ENCODE peak calls at places on chromosome 15, in seven cellular contexts. A is HCT116, T is H1, Y is A549, D is gastrocnemius medialis, J is ovary, R is body of pancreas. U is an unnamed sample. For H3K4me1, the result is how much of the 10 kb centered on the place peaks cover.

GRCh38 chr15:84598993-84599392 is 1.8 kb upstream of the ZSCAN2 start:
- DNase-seq in A (peak), T (peak), Y (peak), D (no peak), J (peak), R (peak), U (no peak)

GRCh38 chr15:65028338-65028737 is 1.1 kb downstream of the MTFMT start:
- DNase-seq in A (no peak), T (no peak), Y (no peak), D (no peak), J (no peak), R (no peak), U (no peak)

GRCh38 chr15:60798821-60799220 is 319.9 kb upstream of the ICE2 start:
- DNase-seq in A (no peak), T (no peak), Y (no peak), D (no peak), J (peak), R (no peak), U (no peak)

GRCh38 chr15:90015749-90016148 is 14.6 kb downstream of the ZNF710 start:
- DNase-seq in A (no peak), T (no peak), Y (peak), D (no peak), J (no peak), R (no peak), U (no peak)

GRCh38 chr15:84810073-84810840 is 6.9 kb upstream of the ALPK3 start:
- DNase-seq in A (no peak), T (no peak), Y (no peak), D (no peak), J (no peak), R (no peak), U (peak)

GRCh38 chr15:71093089-71094024 is 21.9 kb upstream of the THSD4 start:
- DNase-seq in A (peak), T (peak), Y (peak), D (no peak), J (no peak), R (peak), U (no peak)

GRCh38 chr15:70575251-70576227 is 187.8 kb downstream of the UACA start:
- DNase-seq in A (no peak), T (no peak), Y (no peak), D (no peak), J (no peak), R (no peak), U (no peak)

GRCh38 chr15:98003976-98004375 is 43.5 kb downstream of the ARRDC4 start:
- DNase-seq in A (no peak), T (no peak), Y (no peak), D (no peak), J (no peak), R (no peak), U (no peak)

GRCh38 chr15:90482124-90483011 is 47.4 kb upstream of the CRTC3 start:
- DNase-seq in A (peak), T (peak), Y (peak), D (no peak), J (peak), R (peak), U (peak)

GRCh38 chr15:68635142-68635541 is 56.3 kb downstream of the CORO2B start:
- DNase-seq in A (no peak), T (no peak), Y (no peak), D (peak), J (peak), R (peak), U (peak)

GRCh38 chr15:36430280-36430679 is 149.1 kb upstream of the CDIN1 start:
- DNase-seq in A (no peak), T (no peak), Y (no peak), D (no peak), J (no peak), R (no peak), U (no peak)

GRCh38 chr15:45522179-45522930 is at the start of gene SLC30A4:
- DNase-seq in A (no peak), T (peak), Y (peak), D (peak), J (peak), R (peak), U (peak)

GRCh38 chr15:100602822-100603393 is 519 bp downstream of the ASB7 start:
- DNase-seq in A (no peak), T (peak), Y (peak), D (no peak), J (peak), R (no peak), U (no peak)
- TF ChIP-seq POLR2A in A (no peak), T (no peak), Y (no peak), D (no peak), J (no peak), R (no peak), U (no peak)

DNA sequence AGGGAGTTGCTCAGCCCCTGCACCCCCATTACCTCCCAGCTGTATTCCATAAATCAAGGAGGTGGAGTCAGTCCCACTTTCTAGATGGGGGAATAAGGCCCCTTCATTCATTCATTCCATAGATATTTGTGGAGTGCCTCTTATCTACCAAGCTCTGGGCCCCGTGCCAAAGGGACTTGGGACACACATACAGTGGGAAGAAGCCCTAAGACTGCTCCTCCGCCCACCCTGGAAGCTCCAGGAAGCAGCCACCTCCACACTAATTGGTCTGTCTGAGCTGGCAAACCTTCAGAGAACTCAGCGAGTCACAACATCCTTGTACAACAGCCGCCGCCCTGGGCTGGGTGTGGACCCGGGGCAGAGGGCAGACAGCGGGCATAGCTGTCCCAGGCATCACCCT is 6.4 kb downstream of the STRA6 start:
- DNase-seq in A (peak), T (no peak), Y (peak), D (no peak), J (peak), R (peak), U (no peak)
- H3K4me1 ChIP-seq in A (half or more), T (under half), Y (half or more), D (under half), J (under half), R (under half), U (under half)

DNA sequence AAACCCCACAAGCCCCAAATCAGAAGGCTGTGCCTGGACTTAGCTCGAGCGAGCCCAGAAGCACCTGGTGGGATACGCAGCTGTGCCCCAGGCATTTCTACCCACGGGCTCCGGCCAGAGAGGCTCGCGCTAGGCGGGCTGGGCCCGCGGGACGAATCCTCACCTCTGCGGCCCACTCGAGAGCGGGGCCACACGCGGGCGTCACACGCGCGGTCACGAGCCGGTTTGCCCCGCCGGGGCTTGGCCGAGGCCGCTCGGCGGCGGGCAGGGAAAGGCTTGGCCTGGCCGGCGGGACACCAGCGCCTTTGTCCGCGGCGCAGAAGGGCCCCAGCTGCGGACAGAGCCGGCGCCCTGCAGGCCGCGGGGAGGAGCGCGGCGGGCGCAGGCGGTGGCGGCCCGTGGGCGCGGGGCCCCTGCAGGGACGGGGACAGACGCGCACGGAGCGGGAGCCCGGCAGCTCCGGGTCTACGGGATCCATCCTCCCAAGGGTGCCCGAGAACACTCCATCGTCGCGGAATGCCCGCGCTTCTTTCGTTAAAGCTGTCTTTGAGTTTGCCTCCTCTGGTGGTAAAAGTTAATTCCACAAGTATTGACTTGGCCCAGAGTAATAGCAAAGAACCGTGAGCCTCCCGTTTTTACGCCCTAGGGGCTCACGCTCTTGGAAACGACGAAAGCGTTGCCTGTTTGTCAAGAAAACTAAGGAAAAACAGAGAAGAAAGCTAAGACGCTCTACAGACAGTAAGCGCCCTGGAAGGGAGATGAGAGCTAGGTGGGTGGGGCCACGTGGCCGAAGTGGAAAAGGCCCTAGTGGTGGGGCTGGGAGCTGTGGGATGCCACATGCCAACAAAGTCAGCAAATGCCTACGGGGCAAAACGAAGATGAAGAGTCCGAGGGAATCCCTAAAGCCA is 26.4 kb downstream of the TYRO3 start:
- DNase-seq in A (no peak), T (peak), Y (peak), D (peak), J (peak), R (peak), U (peak)
- TF ChIP-seq CTCF in A (no peak), T (no peak), Y (peak), D (peak), J (peak), R (peak), U (peak)

GRCh38 chr15:82110144-82110543 is 64.3 kb upstream of the MEX3B start:
- DNase-seq in A (no peak), T (no peak), Y (no peak), D (no peak), J (no peak), R (no peak), U (no peak)
- TF ChIP-seq POLR2A in A (no peak), T (no peak), Y (no peak), D (no peak), J (no peak), R (no peak), U (no peak)

DNA sequence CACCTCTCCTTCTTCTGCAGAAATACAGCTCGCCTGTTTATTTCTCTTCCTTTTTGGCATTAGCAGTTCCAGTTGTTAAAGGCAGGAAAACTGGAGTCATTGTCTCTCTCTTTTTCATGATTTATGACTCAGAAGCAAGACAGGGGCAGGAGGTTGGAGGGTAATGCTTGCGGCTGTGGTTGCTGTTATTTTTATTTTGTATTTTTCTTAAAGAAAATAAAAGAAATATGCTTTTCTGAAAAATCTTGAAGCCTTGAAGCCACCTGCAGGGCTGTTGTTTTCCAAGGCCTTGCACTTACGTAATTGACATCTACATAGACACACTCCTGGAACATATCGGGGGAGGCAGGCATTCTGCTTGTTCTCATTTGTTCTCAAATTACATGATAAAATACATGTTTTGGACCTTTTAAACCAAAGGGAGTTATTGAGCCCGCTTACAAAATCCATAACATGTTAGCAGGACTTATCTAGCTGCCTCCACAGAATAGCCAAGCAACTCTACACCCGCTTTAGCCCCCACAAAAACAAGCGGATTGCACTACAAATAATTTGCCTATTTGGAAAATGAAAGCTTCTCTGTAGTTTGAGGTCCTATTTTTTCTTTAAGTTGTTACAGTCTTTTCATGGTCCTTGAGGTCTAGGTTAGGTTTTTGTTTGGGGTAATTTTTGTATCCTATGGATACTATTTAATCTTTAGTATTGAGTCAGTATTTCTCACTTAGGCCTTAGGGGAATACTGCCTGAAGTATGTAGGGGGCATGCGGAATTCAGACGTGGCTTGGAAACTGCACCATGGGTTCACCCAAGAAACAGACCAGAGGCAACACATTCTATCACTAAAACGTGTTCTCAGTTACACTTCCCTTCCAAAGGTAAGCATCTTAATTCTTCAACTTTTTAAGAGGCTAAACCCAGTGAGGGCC is 1004.5 kb upstream of the NR2F2 start:
- DNase-seq in A (no peak), T (no peak), Y (no peak), D (peak), J (peak), R (no peak), U (no peak)
- H3K4me1 ChIP-seq in A (under half), T (under half), Y (under half), D (under half), J (under half), R (under half), U (under half)

DNA sequence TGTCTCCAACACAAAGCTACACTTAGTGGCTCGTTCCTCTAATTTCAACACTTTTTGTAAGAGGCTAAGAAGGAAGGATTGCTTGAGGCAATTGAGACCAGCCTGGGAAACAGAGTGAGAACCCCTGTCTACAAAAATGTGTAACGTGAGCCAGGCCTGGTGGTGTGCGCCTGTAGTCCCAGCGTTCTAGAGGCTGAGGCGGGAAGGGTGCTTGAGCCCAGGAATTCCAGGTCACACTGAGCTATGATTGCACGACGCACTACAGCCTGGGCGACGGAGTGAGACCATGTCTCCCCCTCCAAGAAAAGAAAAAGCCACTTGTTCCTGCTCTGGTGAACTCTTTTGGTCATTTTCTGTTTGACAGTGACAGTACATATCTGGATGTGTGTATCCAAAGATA is 127.9 kb downstream of the GABRB3 start:
- DNase-seq in A (no peak), T (no peak), Y (no peak), D (no peak), J (no peak), R (no peak), U (no peak)
- TF ChIP-seq CTCF in A (no peak), T (no peak), Y (no peak), D (no peak), J (no peak), R (no peak), U (no peak)

DNA sequence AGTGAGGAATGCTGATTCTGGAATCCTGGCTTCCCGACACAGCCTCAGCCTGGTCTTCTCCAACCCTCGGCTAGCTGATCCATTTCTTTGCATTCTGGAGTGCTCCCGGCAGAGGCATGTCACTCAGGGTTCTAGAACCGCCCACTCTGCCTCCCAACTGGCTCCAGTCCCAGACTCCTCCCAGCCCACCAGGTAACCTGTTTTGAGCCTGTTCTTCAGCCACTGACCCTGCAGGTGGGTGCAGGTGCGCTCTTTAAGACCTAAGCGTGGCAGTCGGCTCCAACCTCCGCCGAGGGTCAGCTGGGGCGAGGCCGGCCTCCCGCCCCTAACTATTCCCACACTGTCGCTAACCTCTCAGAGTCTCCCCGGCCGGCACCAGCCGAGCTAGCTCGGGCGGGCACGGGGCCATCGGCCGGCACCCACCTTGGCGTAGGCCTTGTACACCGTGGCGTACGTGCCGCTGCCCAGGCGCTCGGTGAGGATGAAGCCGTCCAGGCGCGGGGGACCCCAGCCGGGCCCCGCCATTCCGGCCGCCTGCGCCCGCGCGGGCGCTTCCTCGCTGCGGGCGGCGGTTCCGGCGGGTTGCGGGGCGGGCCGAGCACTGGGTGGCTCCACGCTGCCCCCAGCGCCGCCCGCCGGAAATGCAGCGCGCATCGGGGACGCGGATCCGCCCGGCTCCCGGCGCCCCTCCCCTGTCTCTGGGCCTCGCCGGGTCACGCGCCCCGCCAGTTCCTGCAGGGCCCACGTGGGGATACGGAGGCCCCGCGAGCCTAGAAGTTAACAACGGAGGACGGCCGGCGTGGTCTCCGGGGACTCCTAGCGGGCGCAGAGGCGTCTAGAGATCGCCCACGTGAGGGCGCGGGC is at the start of gene ULK3:
- DNase-seq in A (peak), T (peak), Y (peak), D (peak), J (peak), R (peak), U (peak)
- TF ChIP-seq POLR2A in A (peak), T (no peak), Y (peak), D (peak), J (peak), R (peak), U (peak)